ENCODE peak calls at places on chromosomes 13 and 19, in seven cellular contexts. U, R, B, H, Y, F and S are unnamed samples.

GRCh38 chr13:96982672-96983071 is 11.6 kb downstream of the OXGR1 start:
- DNase-seq in U (no peak), R (no peak), B (no peak), H (no peak), Y (no peak), F (no peak), S (no peak)

GRCh38 chr19:18086590-18087138 is at the start of gene IL12RB1:
- DNase-seq in U (no peak), R (peak), B (no peak), H (peak), Y (no peak), F (no peak), S (peak)

GRCh38 chr13:27425151-27425917 is 915 bp downstream of the GTF3A start:
- DNase-seq in U (no peak), R (no peak), B (peak), H (no peak), Y (no peak), F (no peak), S (no peak)

GRCh38 chr19:27780367-27781065 is 1432.4 kb downstream of the UQCRFS1 start:
- DNase-seq in U (no peak), R (no peak), B (no peak), H (no peak), Y (no peak), F (no peak), S (no peak)

GRCh38 chr13:78334059-78334458 is 269.3 kb downstream of the POU4F1 start:
- DNase-seq in U (no peak), R (no peak), B (no peak), H (no peak), Y (no peak), F (no peak), S (no peak)

GRCh38 chr19:17107546-17108452 is 32.2 kb downstream of the MYO9B start:
- DNase-seq in U (peak), R (no peak), B (no peak), H (no peak), Y (no peak), F (peak), S (no peak)

GRCh38 chr13:101415358-101416174 is 742 bp downstream of the NALCN start:
- DNase-seq in U (no peak), R (no peak), B (no peak), H (no peak), Y (no peak), F (no peak), S (no peak)

GRCh38 chr19:39131255-39131755 is 5.7 kb downstream of the PAK4 start:
- DNase-seq in U (peak), R (no peak), B (no peak), H (no peak), Y (no peak), F (no peak), S (no peak)

GRCh38 chr19:38375748-38376147 is 1.4 kb downstream of the PSMD8 start:
- DNase-seq in U (no peak), R (no peak), B (no peak), H (no peak), Y (no peak), F (no peak), S (no peak)

GRCh38 chr13:37667631-37668161 is 69.1 kb upstream of the POSTN start:
- DNase-seq in U (no peak), R (no peak), B (no peak), H (no peak), Y (no peak), F (no peak), S (no peak)

GRCh38 chr19:28881616-28882015 is 331.3 kb downstream of the UQCRFS1 start:
- DNase-seq in U (no peak), R (no peak), B (no peak), H (no peak), Y (no peak), F (no peak), S (no peak)

DNA sequence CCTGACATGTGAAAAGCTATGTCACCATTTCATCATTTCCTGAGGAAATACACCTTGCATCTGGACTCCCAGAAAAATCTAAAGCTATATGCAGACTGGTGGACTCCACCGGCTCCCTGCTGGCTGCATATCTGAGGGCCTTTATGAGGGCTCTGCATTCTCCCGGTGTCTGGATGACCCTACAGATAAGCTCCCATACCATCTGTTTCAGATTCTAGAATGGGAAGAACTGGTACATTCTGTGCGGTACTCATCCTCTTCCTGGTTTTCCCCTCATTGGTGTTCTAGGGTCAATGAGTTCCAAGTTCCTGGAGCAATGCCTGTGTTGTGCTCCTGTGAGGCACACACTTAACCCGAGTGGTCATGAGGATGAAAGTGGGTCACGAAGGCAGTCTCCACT is 60.4 kb downstream of the COL4A1 start:
- DNase-seq in U (no peak), R (no peak), B (no peak), H (no peak), Y (no peak), F (no peak), S (no peak)
- TF ChIP-seq POLR2AphosphoS5 in U (no peak), R (no peak), B (no peak), H (no peak), Y (no peak), F (no peak), S (no peak)

DNA sequence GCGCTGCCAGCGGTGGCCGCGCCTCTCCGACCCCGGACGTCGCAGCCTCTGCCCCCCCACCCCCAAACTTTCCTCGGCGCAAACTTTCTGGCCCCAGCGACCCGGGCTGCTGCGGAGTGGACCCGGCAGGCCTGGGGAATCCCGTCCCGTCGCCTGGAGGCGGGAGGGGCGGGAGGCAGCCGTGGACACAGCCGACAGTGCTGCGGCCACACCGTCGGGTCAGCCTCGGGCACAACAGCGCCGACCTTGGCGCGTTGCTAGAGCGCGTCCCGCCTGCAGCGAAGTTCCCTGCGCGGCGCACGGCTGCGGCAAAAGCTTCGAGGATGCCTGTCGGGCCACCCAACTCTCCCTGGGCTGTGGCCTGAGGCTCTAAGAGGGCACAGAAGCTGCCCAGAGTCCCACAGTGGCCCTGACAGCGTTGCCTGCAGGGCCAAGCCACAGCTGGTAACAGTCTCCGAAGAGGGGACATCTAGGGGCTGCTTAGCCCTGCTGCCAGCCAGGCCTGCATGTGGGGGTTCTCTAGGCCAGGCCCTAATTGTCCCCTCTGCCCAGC is 1.3 kb downstream of the NFIX start:
- DNase-seq in U (peak), R (no peak), B (peak), H (no peak), Y (no peak), F (peak), S (no peak)
- TF ChIP-seq TAF1 in U (no peak), R (no peak), B (peak), H (no peak), Y (no peak), F (no peak), S (no peak)

DNA sequence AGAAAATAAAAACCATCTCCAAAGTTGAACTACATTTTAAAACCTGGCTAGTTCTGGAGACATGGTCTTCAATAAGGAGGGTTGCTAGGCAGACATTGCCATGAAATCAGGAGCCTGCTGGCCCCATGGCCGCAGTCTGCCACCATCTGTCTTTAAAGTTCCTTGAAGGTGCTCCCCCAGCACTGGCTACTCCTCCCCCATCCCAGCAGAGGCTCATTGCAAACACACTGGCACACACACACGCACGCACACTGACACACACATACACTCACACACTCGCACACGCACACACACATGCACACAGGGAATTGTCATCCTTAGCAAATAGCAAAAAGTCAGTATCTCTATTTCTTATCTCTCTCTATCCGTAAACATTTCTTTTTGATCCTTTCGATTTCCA is 68.4 kb downstream of the ZIC5 start:
- DNase-seq in U (no peak), R (no peak), B (no peak), H (no peak), Y (no peak), F (no peak), S (no peak)
- TF ChIP-seq POLR2AphosphoS5 in U (no peak), R (no peak), B (no peak), H (no peak), Y (no peak), F (no peak), S (no peak)

DNA sequence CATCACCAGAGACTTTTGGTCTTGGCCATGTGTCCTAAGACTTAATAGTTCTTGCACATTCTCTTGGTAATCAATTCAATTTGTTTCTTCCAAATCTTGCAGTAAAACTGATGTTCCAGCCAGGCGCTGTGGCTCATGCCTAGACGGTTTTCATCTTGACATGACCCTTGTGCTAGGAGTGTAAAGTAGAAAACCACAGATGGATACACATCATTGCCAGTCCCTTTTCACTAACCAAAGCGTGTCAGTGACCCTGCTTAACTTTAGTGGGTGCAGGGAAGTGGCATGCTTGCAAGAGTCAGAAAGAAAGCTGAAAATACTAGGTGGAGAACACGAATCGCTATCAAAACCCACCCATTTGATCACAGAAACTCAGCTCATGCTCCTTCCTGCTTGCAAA is 18.0 kb upstream of the CD70 start:
- DNase-seq in U (no peak), R (no peak), B (no peak), H (no peak), Y (no peak), F (no peak), S (no peak)
- TF ChIP-seq TAF1 in U (no peak), R (no peak), B (no peak), H (no peak), Y (no peak), F (no peak), S (no peak)

DNA sequence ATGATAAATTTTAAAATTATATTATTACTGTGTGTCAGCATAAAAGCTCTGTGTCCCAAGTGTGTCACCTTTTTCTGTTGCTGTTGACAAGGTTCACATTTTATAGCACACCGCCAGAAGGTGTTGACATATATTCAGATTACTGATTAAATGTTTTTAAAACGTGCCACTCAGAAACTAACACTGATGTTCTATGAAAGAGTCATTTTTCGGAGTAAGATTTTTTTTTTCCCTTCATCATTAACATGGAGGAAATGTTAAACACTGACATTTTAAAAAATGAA is 197.5 kb downstream of the TM9SF2 start:
- DNase-seq in U (no peak), R (no peak), B (no peak), H (no peak), Y (no peak), F (no peak), S (no peak)
- TF ChIP-seq POLR2AphosphoS5 in U (no peak), R (no peak), B (no peak), H (no peak), Y (no peak), F (no peak), S (no peak)

DNA sequence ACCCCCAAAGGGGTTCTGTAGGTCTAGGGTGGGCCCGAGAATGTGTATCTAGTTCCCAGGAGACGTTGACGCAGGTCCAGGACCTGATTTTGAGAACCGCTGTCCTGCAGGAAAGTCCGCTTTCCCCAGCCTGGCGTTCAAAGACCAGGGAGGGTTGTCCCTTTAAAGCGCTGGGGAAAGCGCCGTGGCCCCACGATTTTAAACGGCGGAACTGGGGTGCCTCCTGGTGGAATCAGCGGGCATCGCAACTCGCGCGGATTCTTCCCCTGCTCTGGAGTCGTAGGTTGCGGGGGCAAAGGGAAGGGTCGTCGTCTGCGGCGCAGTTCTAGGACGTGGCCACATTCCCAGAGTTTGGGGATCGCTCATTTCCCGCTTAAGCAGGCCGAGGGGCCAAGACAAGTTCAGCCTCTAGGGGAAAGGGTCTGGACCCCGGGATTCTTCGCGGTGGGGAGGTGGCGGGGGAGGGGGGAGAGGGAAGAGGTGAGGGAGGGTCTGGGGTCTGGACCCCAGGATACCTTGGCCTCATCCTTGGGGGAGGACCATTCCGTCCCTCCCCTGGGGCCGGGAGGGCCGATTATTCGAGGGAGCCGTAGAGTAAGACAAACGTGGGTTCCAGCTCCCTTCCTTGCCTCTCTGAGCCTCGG is 7.7 kb downstream of the PNMA8B start:
- DNase-seq in U (peak), R (peak), B (peak), H (no peak), Y (peak), F (peak), S (peak)
- TF ChIP-seq TAF1 in U (no peak), R (no peak), B (no peak), H (no peak), Y (no peak), F (no peak), S (no peak)

DNA sequence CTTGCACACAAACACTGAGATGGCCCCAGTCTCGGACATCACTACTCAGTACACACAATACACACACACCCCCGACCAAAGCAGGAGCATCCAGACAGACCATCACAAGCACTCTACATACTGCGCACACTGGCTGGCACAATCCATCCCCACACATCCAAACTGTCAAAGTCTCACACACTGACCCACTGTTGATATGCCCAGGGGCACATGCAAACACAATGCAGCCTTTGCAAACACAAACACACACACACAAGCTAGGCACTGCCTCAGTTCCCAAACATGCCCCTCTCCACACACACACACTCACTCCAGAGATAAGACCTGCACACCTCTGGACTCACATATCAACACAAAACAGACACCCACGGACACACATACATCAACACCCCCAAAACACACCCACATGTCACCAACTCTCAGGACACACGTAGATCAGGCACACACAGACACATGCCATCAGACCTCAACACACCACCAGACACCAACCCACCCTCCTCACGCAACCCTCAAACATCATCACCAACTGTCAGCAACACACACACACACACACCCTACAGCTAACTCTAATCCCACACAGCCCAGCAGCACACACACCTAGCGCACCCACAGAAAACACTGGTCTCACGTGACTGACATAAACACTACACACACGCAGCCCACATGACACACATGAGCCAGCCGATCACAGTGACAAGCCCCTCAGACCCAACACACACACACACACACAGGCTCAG is 1.9 kb downstream of the BBC3 start:
- DNase-seq in U (no peak), R (no peak), B (no peak), H (no peak), Y (no peak), F (peak), S (no peak)
- TF ChIP-seq POLR2AphosphoS5 in U (no peak), R (no peak), B (no peak), H (no peak), Y (no peak), F (no peak), S (no peak)

DNA sequence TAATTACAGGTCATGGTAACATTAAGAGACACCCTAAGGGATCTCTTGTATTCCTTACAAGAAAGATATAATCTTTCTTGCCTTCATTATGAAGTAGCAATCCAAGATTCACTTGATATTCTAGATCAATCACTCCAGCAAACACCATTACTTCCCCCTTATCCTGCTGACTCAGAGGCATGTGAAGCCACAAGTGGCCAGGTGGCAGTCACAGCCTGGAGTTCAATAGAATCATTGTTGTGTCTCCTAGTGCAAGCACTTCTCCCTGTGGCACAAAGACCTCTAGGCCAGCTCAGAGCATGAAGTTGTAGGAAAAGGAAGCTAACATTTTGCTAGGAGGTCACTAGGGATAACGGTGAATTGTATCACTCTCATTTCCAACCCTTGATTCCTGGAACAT is 864.3 kb upstream of the ATXN8OS start:
- DNase-seq in U (no peak), R (no peak), B (no peak), H (no peak), Y (no peak), F (no peak), S (no peak)
- TF ChIP-seq TAF1 in U (no peak), R (no peak), B (no peak), H (no peak), Y (no peak), F (no peak), S (no peak)

DNA sequence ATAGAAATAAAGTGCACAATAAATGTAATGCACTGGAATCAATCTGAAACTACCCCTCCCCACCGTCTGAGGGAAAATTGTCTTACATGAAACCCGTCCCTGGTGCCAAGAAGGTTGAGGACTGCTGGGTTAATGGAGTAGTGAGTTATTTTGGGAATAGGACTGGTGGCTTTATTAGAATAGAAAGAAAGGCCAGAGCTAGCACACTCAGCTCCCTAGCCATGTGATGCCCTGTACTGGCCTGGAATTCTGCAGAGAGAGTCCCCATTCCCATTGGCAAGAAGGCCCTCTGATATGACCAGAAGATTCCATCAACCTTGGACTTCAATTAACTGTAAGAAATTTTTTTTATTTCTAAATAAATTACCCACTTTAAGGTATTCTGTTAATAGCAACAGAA is 393.5 kb upstream of the PCDH9 start:
- DNase-seq in U (no peak), R (no peak), B (no peak), H (no peak), Y (no peak), F (no peak), S (no peak)
- TF ChIP-seq POLR2AphosphoS5 in U (no peak), R (no peak), B (no peak), H (no peak), Y (no peak), F (no peak), S (no peak)